ENCODE peak calls at places on chromosomes 11 and 22, in seven cellular contexts. P is stimulated activated CD4-positive, alpha-beta T cell treated with anti-CD3 and anti-CD28 coated beads, Interleukin-1b, Interleukin-23, amount 100 ng/mL, for 1 hour; J is H4; U is NCI-H1092 treated with DMSO at 0.1 percent for 48 hours; F is MCF 10A; N is heart left ventricle; C is activated CD8-positive, alpha-beta memory T cell treated with anti-CD3 and anti-CD28 coated beads, Interleukin-2, amount 50 U/mL, for 48 hours. Y is an unnamed sample.

GRCh38 chr11:35487532-35488078 is 37.8 kb downstream of the PAMR1 start:
- DNase-seq in P (no peak), J (peak; percentile 66), U (peak; percentile 23), F (peak; percentile 43), N (peak; percentile 30), C (no peak), Y (peak; percentile 43)

GRCh38 chr11:132994038-132994502 is 538.2 kb downstream of the OPCML start:
- DNase-seq in P (no peak), J (no peak), U (peak; percentile 67), F (no peak), N (no peak), C (no peak), Y (no peak)

GRCh38 chr11:129252621-129253020 is 60.5 kb upstream of the ARHGAP32 start:
- DNase-seq in P (no peak), J (no peak), U (no peak), F (no peak), N (no peak), C (no peak), Y (no peak)

GRCh38 chr22:50710886-50711285 is 27.1 kb upstream of the ACR start:
- DNase-seq in P (no peak), J (no peak), U (no peak), F (no peak), N (peak; percentile 18), C (no peak), Y (no peak)

GRCh38 chr11:110349109-110349996 is 52.9 kb upstream of the RDX start:
- DNase-seq in P (no peak), J (no peak), U (no peak), F (no peak), N (no peak), C (peak; percentile 78), Y (peak; percentile 67)

GRCh38 chr11:133663135-133663534 is 130.8 kb upstream of the OPCML start:
- DNase-seq in P (no peak), J (no peak), U (no peak), F (no peak), N (no peak), C (no peak), Y (no peak)

GRCh38 chr11:114953039-114953438 is 274.7 kb downstream of the NXPE2 start:
- DNase-seq in P (no peak), J (no peak), U (peak; percentile 69), F (peak; percentile 11), N (no peak), C (no peak), Y (no peak)

GRCh38 chr11:126118806-126119205 is 56.1 kb upstream of the CDON start:
- DNase-seq in P (no peak), J (no peak), U (no peak), F (no peak), N (no peak), C (no peak), Y (no peak)

GRCh38 chr11:38060930-38061329 is 1462.9 kb upstream of the RAG2 start:
- DNase-seq in P (no peak), J (no peak), U (no peak), F (no peak), N (no peak), C (no peak), Y (no peak)

GRCh38 chr11:123217897-123218296 is 22.8 kb upstream of the CLMP start:
- DNase-seq in P (no peak), J (no peak), U (no peak), F (no peak), N (no peak), C (no peak), Y (no peak)

GRCh38 chr22:21857501-21857914 is 9.9 kb downstream of the MAPK1 start:
- DNase-seq in P (no peak), J (no peak), U (no peak), F (no peak), N (no peak), C (no peak), Y (no peak)

GRCh38 chr22:26169312-26170111 is at the start of gene SEZ6L:
- DNase-seq in P (no peak), J (no peak), U (peak; percentile 81), F (no peak), N (peak; percentile 33), C (no peak), Y (no peak)

GRCh38 chr11:125902315-125902926 is 585 bp downstream of the PUS3 start:
- DNase-seq in P (no peak), J (no peak), U (no peak), F (peak; percentile 9), N (no peak), C (no peak), Y (no peak)

GRCh38 chr11:19441752-19442553 is 201.2 kb upstream of the E2F8 start:
- DNase-seq in P (no peak), J (peak; percentile 97), U (no peak), F (peak; percentile 94), N (no peak), C (peak; percentile 67), Y (no peak)

GRCh38 chr11:73360743-73361369 is 15.3 kb upstream of the RELT start:
- DNase-seq in P (no peak), J (no peak), U (no peak), F (no peak), N (no peak), C (no peak), Y (no peak)

GRCh38 chr11:45583981-45584380 is 81.4 kb downstream of the CHST1 start:
- DNase-seq in P (no peak), J (no peak), U (no peak), F (no peak), N (no peak), C (no peak), Y (no peak)

Y was measured in pons.